ENCODE peak calls at places on chromosomes 11 and 22, in four cellular contexts. One of them, this sample, is unnamed.

GRCh38 chr22:20940178-20940790 is 23.1 kb downstream of the CRKL start:
- DNase-seq in GM12878: no peak
- DNase-seq in SK-N-SH: no peak
- DNase-seq in K562: no peak
- DNase-seq in this sample: no peak

GRCh38 chr11:113477321-113477720 is 2.1 kb upstream of the DRD2 start:
- DNase-seq in SK-N-SH: peak
- DNase-seq in K562: no peak
- DNase-seq in GM12878: no peak
- DNase-seq in this sample: peak

GRCh38 chr11:64843971-64844329 is 503 bp downstream of the CDC42BPG start:
- DNase-seq in GM12878: no peak
- DNase-seq in K562: no peak
- DNase-seq in SK-N-SH: no peak
- DNase-seq in this sample: no peak

GRCh38 chr11:76637491-76638266 is 32.9 kb downstream of the LRRC32 start:
- DNase-seq in GM12878: peak
- DNase-seq in SK-N-SH: no peak
- DNase-seq in K562: no peak
- DNase-seq in this sample: no peak

GRCh38 chr11:110148775-110149744 is 55.9 kb downstream of the ZC3H12C start:
- DNase-seq in SK-N-SH: no peak
- DNase-seq in GM12878: no peak
- DNase-seq in K562: peak
- DNase-seq in this sample: no peak

GRCh38 chr11:113710989-113711388 is 4.9 kb upstream of the TMPRSS5 start:
- DNase-seq in GM12878: no peak
- DNase-seq in SK-N-SH: no peak
- DNase-seq in K562: no peak
- DNase-seq in this sample: no peak

GRCh38 chr11:34349882-34350281 is 7.9 kb downstream of the ABTB2 start:
- DNase-seq in SK-N-SH: no peak
- DNase-seq in GM12878: no peak
- DNase-seq in K562: no peak
- DNase-seq in this sample: no peak

GRCh38 chr11:122165972-122166371 is 50.0 kb upstream of the BLID start:
- DNase-seq in K562: no peak
- DNase-seq in GM12878: no peak
- DNase-seq in SK-N-SH: no peak
- DNase-seq in this sample: no peak

GRCh38 chr11:74592063-74592440 is 330 bp upstream of the POLD3 start:
- DNase-seq in K562: no peak
- DNase-seq in GM12878: no peak
- DNase-seq in SK-N-SH: no peak
- DNase-seq in this sample: no peak

GRCh38 chr11:7635137-7635536 is 38.2 kb downstream of the CYB5R2 start:
- DNase-seq in GM12878: no peak
- DNase-seq in K562: no peak
- DNase-seq in SK-N-SH: no peak
- DNase-seq in this sample: no peak

GRCh38 chr11:6403539-6403938 is 13.3 kb downstream of the SMPD1 start:
- DNase-seq in GM12878: no peak
- DNase-seq in K562: no peak
- DNase-seq in SK-N-SH: no peak
- DNase-seq in this sample: no peak

GRCh38 chr22:27473533-27473932 is 328.0 kb downstream of the MN1 start:
- DNase-seq in GM12878: no peak
- DNase-seq in SK-N-SH: no peak
- DNase-seq in K562: peak
- DNase-seq in this sample: no peak

GRCh38 chr11:106156290-106156937 is 79.0 kb downstream of the AASDHPPT start:
- DNase-seq in GM12878: peak
- DNase-seq in K562: peak
- DNase-seq in SK-N-SH: peak
- DNase-seq in this sample: no peak

GRCh38 chr22:17009640-17010291 is 1.7 kb upstream of the GAB4 start:
- DNase-seq in SK-N-SH: no peak
- DNase-seq in GM12878: no peak
- DNase-seq in K562: no peak
- DNase-seq in this sample: no peak

DNA sequence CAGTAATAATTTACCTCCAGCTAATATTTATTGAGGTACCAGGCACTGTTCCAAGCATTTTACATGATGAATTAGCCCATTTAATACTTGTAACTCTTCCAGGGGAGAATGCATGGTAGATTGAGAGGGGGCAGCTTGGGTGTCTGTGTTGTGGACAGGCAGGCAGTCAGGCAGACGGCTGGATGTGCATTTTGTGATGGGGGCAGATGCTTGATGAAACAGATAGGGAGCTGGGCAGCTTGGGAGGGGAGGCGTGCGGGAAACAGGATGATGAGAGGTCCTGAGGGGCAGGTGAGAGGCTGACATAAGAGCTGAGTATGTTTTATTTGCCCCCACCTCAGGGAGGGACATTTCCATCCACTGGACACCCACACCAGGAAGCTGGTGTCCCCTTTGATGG is 33.1 kb upstream of the SHISAL1 start:
- DNase-seq in SK-N-SH: peak
- DNase-seq in GM12878: no peak
- DNase-seq in K562: no peak
- DNase-seq in this sample: no peak
- TF ChIP-seq USF1 in SK-N-SH: no peak
- TF ChIP-seq USF1 in GM12878: no peak
- TF ChIP-seq USF1 in K562: no peak
- TF ChIP-seq USF1 in this sample: no peak

GRCh38 chr11:130416537-130416896 is 11.9 kb downstream of the ADAMTS8 start:
- DNase-seq in K562: no peak
- DNase-seq in SK-N-SH: no peak
- DNase-seq in GM12878: no peak
- DNase-seq in this sample: no peak

GRCh38 chr11:130414107-130415088 is 14.0 kb downstream of the ADAMTS8 start:
- DNase-seq in SK-N-SH: no peak
- DNase-seq in K562: no peak
- DNase-seq in GM12878: no peak
- DNase-seq in this sample: no peak

GRCh38 chr11:130411223-130411622 is 17.2 kb downstream of the ADAMTS8 start:
- DNase-seq in SK-N-SH: no peak
- DNase-seq in K562: no peak
- DNase-seq in GM12878: no peak
- DNase-seq in this sample: no peak

GRCh38 chr11:130415719-130416536 is 12.5 kb downstream of the ADAMTS8 start:
- DNase-seq in SK-N-SH: no peak
- DNase-seq in GM12878: no peak
- DNase-seq in K562: no peak
- DNase-seq in this sample: no peak

GRCh38 chr11:130413383-130414106 is 14.9 kb downstream of the ADAMTS8 start:
- DNase-seq in GM12878: no peak
- DNase-seq in K562: no peak
- DNase-seq in SK-N-SH: no peak
- DNase-seq in this sample: no peak
- TF ChIP-seq USF1 in GM12878: no peak
- TF ChIP-seq USF1 in K562: no peak
- TF ChIP-seq USF1 in SK-N-SH: peak
- TF ChIP-seq USF1 in this sample: no peak

GRCh38 chr11:568306-569259 is 7.7 kb upstream of the PHRF1 start:
- DNase-seq in GM12878: peak
- DNase-seq in K562: peak
- DNase-seq in SK-N-SH: peak
- DNase-seq in this sample: peak
- TF ChIP-seq USF1 in GM12878: no peak
- TF ChIP-seq USF1 in K562: no peak
- TF ChIP-seq USF1 in SK-N-SH: no peak
- TF ChIP-seq USF1 in this sample: no peak

GRCh38 chr11:2557381-2557780 is 112.6 kb downstream of the KCNQ1 start:
- DNase-seq in GM12878: no peak
- DNase-seq in K562: no peak
- DNase-seq in SK-N-SH: no peak
- DNase-seq in this sample: no peak
- TF ChIP-seq USF1 in GM12878: no peak
- TF ChIP-seq USF1 in K562: no peak
- TF ChIP-seq USF1 in SK-N-SH: no peak
- TF ChIP-seq USF1 in this sample: no peak

GRCh38 chr11:130449996-130450419 is 1.6 kb downstream of the ADAMTS15 start:
- DNase-seq in K562: peak
- DNase-seq in SK-N-SH: peak
- DNase-seq in GM12878: no peak
- DNase-seq in this sample: peak
- TF ChIP-seq USF1 in K562: no peak
- TF ChIP-seq USF1 in SK-N-SH: no peak
- TF ChIP-seq USF1 in GM12878: no peak
- TF ChIP-seq USF1 in this sample: peak

DNA sequence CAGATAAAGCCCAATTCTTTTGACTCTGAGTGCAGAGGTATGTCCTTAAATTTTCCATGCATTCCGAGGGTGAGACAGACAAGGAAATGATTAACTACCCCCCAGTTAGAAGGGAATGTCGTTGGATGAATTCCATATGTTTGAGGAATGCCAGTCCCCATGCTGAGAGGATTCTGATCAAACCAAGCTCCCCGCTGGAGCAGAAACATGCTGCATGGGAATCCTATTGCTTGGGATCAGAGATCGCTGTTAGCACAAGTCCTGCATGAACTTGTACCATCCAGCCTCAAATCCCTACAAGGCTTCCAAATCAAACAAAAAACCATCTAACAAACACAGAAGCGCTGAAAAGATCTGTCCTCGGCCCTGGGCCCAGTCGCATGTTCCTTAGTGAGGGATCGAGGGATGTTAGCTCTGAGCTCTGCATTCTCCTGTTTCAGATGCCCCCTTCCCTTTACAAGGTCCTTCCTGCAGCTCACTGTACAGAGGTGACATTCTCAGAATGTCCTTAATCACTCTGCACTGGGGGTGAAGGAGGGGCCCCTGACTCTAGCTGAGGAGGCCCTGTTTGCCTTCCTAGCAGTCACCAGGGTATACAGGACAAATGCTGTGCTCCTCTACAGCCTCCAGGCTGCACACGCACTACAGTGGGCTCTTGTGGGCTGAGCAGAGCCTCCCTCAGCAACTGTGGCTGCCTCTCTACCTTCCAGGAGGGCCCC is 353.4 kb downstream of the TENM4 start:
- DNase-seq in SK-N-SH: peak
- DNase-seq in K562: no peak
- DNase-seq in GM12878: no peak
- DNase-seq in this sample: no peak
- TF ChIP-seq USF1 in SK-N-SH: no peak
- TF ChIP-seq USF1 in K562: no peak
- TF ChIP-seq USF1 in GM12878: no peak
- TF ChIP-seq USF1 in this sample: no peak

DNA sequence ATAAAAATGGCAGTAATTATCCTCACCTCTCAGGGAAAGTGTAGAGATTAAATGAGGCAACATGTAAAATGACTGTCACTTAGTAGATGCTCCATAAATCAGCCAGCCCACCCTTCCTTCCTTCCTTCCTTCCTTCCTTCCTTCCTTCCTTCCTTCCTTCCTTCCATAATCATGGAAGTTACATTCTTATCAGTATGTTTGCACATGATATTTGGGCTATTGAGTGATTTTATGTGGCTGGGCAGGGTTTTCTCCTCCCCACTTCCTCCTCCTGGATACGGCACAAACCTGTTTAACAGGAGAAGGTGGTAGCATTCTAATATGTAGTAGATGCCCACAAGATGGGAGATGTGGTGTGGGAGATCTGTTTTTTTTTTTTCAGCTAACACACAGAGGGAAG is 11.9 kb downstream of the LYVE1 start:
- DNase-seq in GM12878: no peak
- DNase-seq in K562: no peak
- DNase-seq in SK-N-SH: no peak
- DNase-seq in this sample: no peak
- TF ChIP-seq USF1 in GM12878: no peak
- TF ChIP-seq USF1 in K562: no peak
- TF ChIP-seq USF1 in SK-N-SH: no peak
- TF ChIP-seq USF1 in this sample: no peak

DNA sequence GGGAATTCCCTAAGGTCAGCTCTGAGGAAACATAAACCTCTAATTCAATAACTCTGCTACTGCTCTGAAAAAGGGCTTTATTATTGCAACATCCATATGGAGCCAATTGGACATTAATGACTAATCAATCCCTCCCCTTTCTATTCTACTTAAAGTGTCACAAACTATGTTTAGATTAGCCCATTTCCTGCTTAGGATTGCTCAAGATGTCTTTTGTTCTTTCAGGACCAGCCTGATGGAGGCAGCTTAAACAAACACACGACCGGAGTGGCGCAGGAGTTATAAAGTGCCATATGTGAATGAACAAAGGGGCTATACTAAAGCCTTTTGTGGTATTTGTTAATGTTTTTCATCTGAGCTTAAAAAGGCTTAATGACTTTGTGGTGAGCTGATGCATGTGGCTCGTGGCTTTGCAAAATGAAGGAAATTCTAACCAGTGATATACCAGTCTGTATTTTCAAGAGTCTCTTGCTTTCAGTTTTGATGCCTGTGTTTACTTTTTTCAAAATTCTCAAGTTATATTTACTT is 354.4 kb downstream of the SOX6 start:
- DNase-seq in GM12878: no peak
- DNase-seq in SK-N-SH: no peak
- DNase-seq in K562: no peak
- DNase-seq in this sample: no peak
- TF ChIP-seq USF1 in GM12878: no peak
- TF ChIP-seq USF1 in SK-N-SH: no peak
- TF ChIP-seq USF1 in K562: no peak
- TF ChIP-seq USF1 in this sample: no peak

DNA sequence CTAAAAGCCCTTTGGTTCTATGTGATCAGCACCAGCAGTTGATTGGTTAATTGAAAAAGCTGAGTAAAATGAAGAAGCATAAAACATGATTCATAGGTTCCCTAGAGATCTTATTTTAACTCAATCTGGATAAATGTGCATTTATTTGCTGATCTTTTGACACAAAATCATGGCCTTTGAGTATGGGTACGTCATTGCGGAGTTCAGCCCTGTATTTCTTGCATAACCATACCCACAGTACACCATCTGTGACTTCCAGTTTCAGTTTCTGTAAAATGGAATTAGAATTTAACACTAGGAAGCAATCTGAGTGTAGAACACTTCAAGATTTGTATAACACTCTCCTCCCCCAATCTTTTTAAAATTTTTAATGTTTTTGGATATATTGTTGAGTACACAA is 358.2 kb downstream of the DDX10 start:
- DNase-seq in SK-N-SH: no peak
- DNase-seq in GM12878: no peak
- DNase-seq in K562: no peak
- DNase-seq in this sample: no peak
- TF ChIP-seq USF1 in SK-N-SH: no peak
- TF ChIP-seq USF1 in GM12878: no peak
- TF ChIP-seq USF1 in K562: no peak
- TF ChIP-seq USF1 in this sample: no peak

DNA sequence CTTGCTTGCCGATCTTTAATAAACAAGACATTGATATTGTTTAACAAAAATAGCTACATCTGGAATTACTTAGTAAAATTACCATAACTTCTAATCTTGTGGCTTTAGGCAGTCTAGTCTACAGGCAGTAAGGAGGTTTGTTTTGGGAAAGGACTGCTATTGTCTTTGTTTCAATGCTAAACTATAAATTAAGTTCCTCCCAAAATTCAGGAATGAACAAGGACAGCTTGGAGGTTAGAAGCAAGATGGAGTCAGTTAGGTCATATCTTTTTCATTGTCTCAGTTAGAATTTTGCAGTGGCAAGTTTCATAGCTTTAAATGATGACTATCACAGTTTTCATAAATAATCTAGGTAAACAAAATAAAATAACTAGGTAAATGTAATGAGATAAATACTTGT is 36.1 kb upstream of the INCENP start:
- DNase-seq in SK-N-SH: no peak
- DNase-seq in GM12878: no peak
- DNase-seq in K562: no peak
- DNase-seq in this sample: no peak
- TF ChIP-seq USF1 in SK-N-SH: no peak
- TF ChIP-seq USF1 in GM12878: no peak
- TF ChIP-seq USF1 in K562: no peak
- TF ChIP-seq USF1 in this sample: no peak

This sample was measured in WTC11.